ENCODE peak calls at places on chromosomes 2 and 18, in seven cellular contexts. One of them, this sample, is unnamed.

GRCh38 chr2:157107877-157108276 is 149.6 kb upstream of the GALNT5 start:
- DNase-seq in neural progenitor cell: no peak
- DNase-seq in PC-9: peak; percentile 10
- DNase-seq in GM23248: no peak
- DNase-seq in PC-3: peak; percentile 43
- DNase-seq in GM23338: no peak
- DNase-seq in SK-N-SH: no peak
- DNase-seq in this sample: no peak

GRCh38 chr18:4250141-4250540 is 205.0 kb downstream of the DLGAP1 start:
- DNase-seq in neural progenitor cell: no peak
- DNase-seq in PC-9: no peak
- DNase-seq in GM23248: no peak
- DNase-seq in PC-3: no peak
- DNase-seq in GM23338: no peak
- DNase-seq in SK-N-SH: no peak
- DNase-seq in this sample: no peak

GRCh38 chr2:175436076-175436475 is 254.6 kb upstream of the ATP5MC3 start:
- DNase-seq in neural progenitor cell: no peak
- DNase-seq in PC-9: no peak
- DNase-seq in GM23248: no peak
- DNase-seq in PC-3: no peak
- DNase-seq in GM23338: no peak
- DNase-seq in SK-N-SH: no peak
- DNase-seq in this sample: no peak

GRCh38 chr2:45184606-45185005 is 175.4 kb upstream of the SIX2 start:
- DNase-seq in neural progenitor cell: no peak
- DNase-seq in PC-9: peak; percentile 76
- DNase-seq in GM23248: peak; percentile 73
- DNase-seq in PC-3: peak; percentile 95
- DNase-seq in GM23338: no peak
- DNase-seq in SK-N-SH: no peak
- DNase-seq in this sample: no peak

GRCh38 chr2:27118525-27119329 is at the start of gene CGREF1:
- DNase-seq in neural progenitor cell: peak; percentile 62
- DNase-seq in PC-9: no peak
- DNase-seq in GM23248: peak; percentile 58
- DNase-seq in PC-3: peak; percentile 20
- DNase-seq in GM23338: peak; percentile 64
- DNase-seq in SK-N-SH: peak; percentile 95
- DNase-seq in this sample: no peak

GRCh38 chr2:7324706-7325105 is 407.5 kb downstream of the RNF144A start:
- DNase-seq in neural progenitor cell: peak; percentile 52
- DNase-seq in PC-9: no peak
- DNase-seq in GM23248: no peak
- DNase-seq in PC-3: no peak
- DNase-seq in GM23338: peak; percentile 43
- DNase-seq in SK-N-SH: no peak
- DNase-seq in this sample: no peak

GRCh38 chr2:110125292-110125691 is 9.7 kb upstream of the MALL start:
- DNase-seq in neural progenitor cell: no peak
- DNase-seq in PC-9: no peak
- DNase-seq in GM23248: peak; percentile 41
- DNase-seq in PC-3: no peak
- DNase-seq in GM23338: no peak
- DNase-seq in SK-N-SH: no peak
- DNase-seq in this sample: no peak

GRCh38 chr2:118761791-118762190 is 85.7 kb downstream of the EN1 start:
- DNase-seq in neural progenitor cell: no peak
- DNase-seq in PC-9: no peak
- DNase-seq in GM23248: no peak
- DNase-seq in PC-3: no peak
- DNase-seq in GM23338: no peak
- DNase-seq in SK-N-SH: no peak
- DNase-seq in this sample: no peak

GRCh38 chr18:68532328-68532885 is 182.5 kb downstream of the TMX3 start:
- DNase-seq in neural progenitor cell: peak; percentile 32
- DNase-seq in PC-9: no peak
- DNase-seq in GM23248: no peak
- DNase-seq in PC-3: no peak
- DNase-seq in GM23338: no peak
- DNase-seq in SK-N-SH: no peak
- DNase-seq in this sample: no peak

GRCh38 chr2:9844581-9844980 is 1.3 kb downstream of the TAF1B start:
- DNase-seq in neural progenitor cell: no peak
- DNase-seq in PC-9: no peak
- DNase-seq in GM23248: peak; percentile 53
- DNase-seq in PC-3: peak; percentile 57
- DNase-seq in GM23338: no peak
- DNase-seq in SK-N-SH: no peak
- DNase-seq in this sample: peak; percentile 59

GRCh38 chr2:109647636-109648035 is 33.5 kb downstream of the SOWAHC start:
- DNase-seq in neural progenitor cell: no peak
- DNase-seq in PC-9: no peak
- DNase-seq in GM23248: peak; percentile 96
- DNase-seq in PC-3: no peak
- DNase-seq in GM23338: no peak
- DNase-seq in SK-N-SH: no peak
- DNase-seq in this sample: no peak

GRCh38 chr2:154898269-154898668 is 199.8 kb downstream of the KCNJ3 start:
- DNase-seq in neural progenitor cell: no peak
- DNase-seq in PC-9: no peak
- DNase-seq in GM23248: no peak
- DNase-seq in PC-3: no peak
- DNase-seq in GM23338: no peak
- DNase-seq in SK-N-SH: no peak
- DNase-seq in this sample: no peak

GRCh38 chr2:18214936-18215335 is 336.5 kb downstream of the KCNS3 start:
- DNase-seq in neural progenitor cell: no peak
- DNase-seq in PC-9: no peak
- DNase-seq in GM23248: peak; percentile 34
- DNase-seq in PC-3: peak; percentile 12
- DNase-seq in GM23338: no peak
- DNase-seq in SK-N-SH: no peak
- DNase-seq in this sample: no peak

GRCh38 chr18:44682871-44683221 is 2.2 kb downstream of the SETBP1 start:
- DNase-seq in neural progenitor cell: peak; percentile 62
- DNase-seq in PC-9: peak; percentile 30
- DNase-seq in GM23248: no peak
- DNase-seq in PC-3: peak; percentile 25
- DNase-seq in GM23338: peak; percentile 83
- DNase-seq in SK-N-SH: no peak
- DNase-seq in this sample: no peak

GRCh38 chr18:34492652-34493051 is 217.4 kb upstream of the DTNA start:
- DNase-seq in neural progenitor cell: no peak
- DNase-seq in PC-9: no peak
- DNase-seq in GM23248: peak; percentile 30
- DNase-seq in PC-3: peak; percentile 55
- DNase-seq in GM23338: peak; percentile 60
- DNase-seq in SK-N-SH: peak; percentile 12
- DNase-seq in this sample: no peak

GRCh38 chr2:61434314-61434713 is 36.6 kb downstream of the USP34 start:
- DNase-seq in neural progenitor cell: no peak
- DNase-seq in PC-9: no peak
- DNase-seq in GM23248: no peak
- DNase-seq in PC-3: no peak
- DNase-seq in GM23338: no peak
- DNase-seq in SK-N-SH: no peak
- DNase-seq in this sample: no peak

GRCh38 chr2:61437170-61437569 is 33.7 kb downstream of the USP34 start:
- DNase-seq in neural progenitor cell: no peak
- DNase-seq in PC-9: no peak
- DNase-seq in GM23248: no peak
- DNase-seq in PC-3: no peak
- DNase-seq in GM23338: no peak
- DNase-seq in SK-N-SH: no peak
- DNase-seq in this sample: no peak

GRCh38 chr2:61436092-61436491 is 34.8 kb downstream of the USP34 start:
- DNase-seq in neural progenitor cell: no peak
- DNase-seq in PC-9: no peak
- DNase-seq in GM23248: peak; percentile 15
- DNase-seq in PC-3: no peak
- DNase-seq in GM23338: no peak
- DNase-seq in SK-N-SH: no peak
- DNase-seq in this sample: no peak

GRCh38 chr2:61433606-61434005 is 37.3 kb downstream of the USP34 start:
- DNase-seq in neural progenitor cell: no peak
- DNase-seq in PC-9: no peak
- DNase-seq in GM23248: no peak
- DNase-seq in PC-3: no peak
- DNase-seq in GM23338: peak; percentile 44
- DNase-seq in SK-N-SH: no peak
- DNase-seq in this sample: no peak

DNA sequence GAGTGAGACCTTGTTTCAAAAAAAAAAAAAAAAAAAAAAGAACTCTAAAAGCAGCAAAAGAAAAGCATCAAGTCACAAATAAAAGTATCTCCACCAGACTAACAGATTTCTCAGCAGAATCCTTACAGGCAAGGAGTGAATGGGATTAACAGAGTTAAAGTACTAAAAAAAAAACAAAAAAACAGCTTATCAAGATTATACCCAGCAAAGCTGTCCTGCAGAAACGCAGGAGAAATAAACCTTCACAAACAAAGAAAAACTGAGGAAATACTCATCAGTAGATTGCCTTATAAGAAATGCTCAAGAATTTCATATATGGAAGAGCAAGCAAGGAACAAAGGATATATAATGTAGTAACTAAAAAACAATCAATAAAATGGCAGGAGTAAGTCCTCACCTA is 35.6 kb downstream of the USP34 start:
- DNase-seq in neural progenitor cell: no peak
- DNase-seq in PC-9: no peak
- DNase-seq in GM23248: no peak
- DNase-seq in PC-3: no peak
- DNase-seq in GM23338: no peak
- DNase-seq in SK-N-SH: no peak
- DNase-seq in this sample: no peak
- H3F3A ChIP-seq in neural progenitor cell: peaks cover 9% of the 10 kb centered on the region
- H3F3A ChIP-seq in PC-9: peaks cover 17% of the 10 kb centered on the region
- H3F3A ChIP-seq in GM23248: peaks cover 7% of the 10 kb centered on the region
- H3F3A ChIP-seq in PC-3: no peaks in the 10 kb centered on the region
- H3F3A ChIP-seq in GM23338: no peaks in the 10 kb centered on the region
- H3F3A ChIP-seq in SK-N-SH: peaks cover 21% of the 10 kb centered on the region
- H3F3A ChIP-seq in this sample: no peaks in the 10 kb centered on the region

GRCh38 chr2:240353944-240354343 is 81.5 kb upstream of the GPC1 start:
- DNase-seq in neural progenitor cell: no peak
- DNase-seq in PC-9: no peak
- DNase-seq in GM23248: no peak
- DNase-seq in PC-3: no peak
- DNase-seq in GM23338: no peak
- DNase-seq in SK-N-SH: peak; percentile 26
- DNase-seq in this sample: no peak

GRCh38 chr2:240351826-240352426 is 83.5 kb upstream of the GPC1 start:
- DNase-seq in neural progenitor cell: no peak
- DNase-seq in PC-9: no peak
- DNase-seq in GM23248: no peak
- DNase-seq in PC-3: no peak
- DNase-seq in GM23338: no peak
- DNase-seq in SK-N-SH: peak; percentile 86
- DNase-seq in this sample: no peak

GRCh38 chr2:240351088-240351741 is 84.2 kb upstream of the GPC1 start:
- DNase-seq in neural progenitor cell: no peak
- DNase-seq in PC-9: no peak
- DNase-seq in GM23248: peak; percentile 34
- DNase-seq in PC-3: no peak
- DNase-seq in GM23338: no peak
- DNase-seq in SK-N-SH: peak; percentile 83
- DNase-seq in this sample: no peak

GRCh38 chr2:240355001-240355891 is 80.2 kb upstream of the GPC1 start:
- DNase-seq in neural progenitor cell: no peak
- DNase-seq in PC-9: no peak
- DNase-seq in GM23248: peak; percentile 41
- DNase-seq in PC-3: peak; percentile 22
- DNase-seq in GM23338: no peak
- DNase-seq in SK-N-SH: peak; percentile 17
- DNase-seq in this sample: no peak

GRCh38 chr2:240353086-240353798 is 82.2 kb upstream of the GPC1 start:
- DNase-seq in neural progenitor cell: no peak
- DNase-seq in PC-9: no peak
- DNase-seq in GM23248: no peak
- DNase-seq in PC-3: no peak
- DNase-seq in GM23338: no peak
- DNase-seq in SK-N-SH: peak; percentile 76
- DNase-seq in this sample: no peak
- H3F3A ChIP-seq in neural progenitor cell: no peaks in the 10 kb centered on the region
- H3F3A ChIP-seq in PC-9: no peaks in the 10 kb centered on the region
- H3F3A ChIP-seq in GM23248: no peaks in the 10 kb centered on the region
- H3F3A ChIP-seq in PC-3: no peaks in the 10 kb centered on the region
- H3F3A ChIP-seq in GM23338: no peaks in the 10 kb centered on the region
- H3F3A ChIP-seq in SK-N-SH: no peaks in the 10 kb centered on the region
- H3F3A ChIP-seq in this sample: no peaks in the 10 kb centered on the region

DNA sequence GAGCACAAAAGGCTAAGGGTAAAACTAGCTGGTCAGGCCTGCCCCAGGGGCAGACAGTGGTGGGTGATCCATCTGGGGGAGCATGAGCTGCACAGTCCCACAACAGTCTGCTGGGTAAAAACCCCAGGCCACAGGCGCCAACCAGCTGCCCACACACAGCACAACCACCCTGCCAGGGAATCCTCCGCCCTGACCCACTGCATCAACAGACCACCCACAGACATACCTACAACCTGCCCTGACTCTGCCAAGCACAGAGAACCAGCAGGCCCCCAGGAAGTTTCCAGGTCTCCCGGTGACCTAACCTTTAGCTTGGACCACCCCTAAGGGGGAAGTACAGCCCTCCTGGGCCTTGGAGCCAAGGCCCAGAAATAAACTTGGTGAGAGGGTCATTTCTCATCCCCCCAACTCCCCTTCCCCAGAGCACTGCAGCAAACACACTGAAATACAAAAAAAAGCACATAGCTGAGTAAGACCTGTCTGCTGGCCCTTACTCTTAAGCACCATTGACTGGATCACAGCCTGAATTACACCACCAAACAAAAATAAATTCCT is 118.3 kb upstream of the CAB39 start:
- DNase-seq in neural progenitor cell: no peak
- DNase-seq in PC-9: no peak
- DNase-seq in GM23248: no peak
- DNase-seq in PC-3: no peak
- DNase-seq in GM23338: no peak
- DNase-seq in SK-N-SH: no peak
- DNase-seq in this sample: no peak
- H3F3A ChIP-seq in neural progenitor cell: no peaks in the 10 kb centered on the region
- H3F3A ChIP-seq in PC-9: no peaks in the 10 kb centered on the region
- H3F3A ChIP-seq in GM23248: no peaks in the 10 kb centered on the region
- H3F3A ChIP-seq in PC-3: no peaks in the 10 kb centered on the region
- H3F3A ChIP-seq in GM23338: no peaks in the 10 kb centered on the region
- H3F3A ChIP-seq in SK-N-SH: no peaks in the 10 kb centered on the region
- H3F3A ChIP-seq in this sample: no peaks in the 10 kb centered on the region

GRCh38 chr2:177221534-177221933 is 8.9 kb downstream of the HNRNPA3 start:
- DNase-seq in neural progenitor cell: no peak
- DNase-seq in PC-9: no peak
- DNase-seq in GM23248: no peak
- DNase-seq in PC-3: no peak
- DNase-seq in GM23338: no peak
- DNase-seq in SK-N-SH: no peak
- DNase-seq in this sample: no peak

GRCh38 chr2:177225965-177226360 is 13.4 kb downstream of the HNRNPA3 start:
- DNase-seq in neural progenitor cell: no peak
- DNase-seq in PC-9: no peak
- DNase-seq in GM23248: no peak
- DNase-seq in PC-3: no peak
- DNase-seq in GM23338: no peak
- DNase-seq in SK-N-SH: no peak
- DNase-seq in this sample: no peak

GRCh38 chr2:177217247-177217843 is 4.8 kb downstream of the HNRNPA3 start:
- DNase-seq in neural progenitor cell: no peak
- DNase-seq in PC-9: no peak
- DNase-seq in GM23248: no peak
- DNase-seq in PC-3: no peak
- DNase-seq in GM23338: no peak
- DNase-seq in SK-N-SH: no peak
- DNase-seq in this sample: no peak

GRCh38 chr2:177221970-177222369 is 9.4 kb downstream of the HNRNPA3 start:
- DNase-seq in neural progenitor cell: no peak
- DNase-seq in PC-9: no peak
- DNase-seq in GM23248: no peak
- DNase-seq in PC-3: no peak
- DNase-seq in GM23338: no peak
- DNase-seq in SK-N-SH: no peak
- DNase-seq in this sample: no peak
- H3F3A ChIP-seq in neural progenitor cell: peaks cover 84% of the 10 kb centered on the region
- H3F3A ChIP-seq in PC-9: peaks cover 100% of the 10 kb centered on the region
- H3F3A ChIP-seq in GM23248: peaks cover 95% of the 10 kb centered on the region
- H3F3A ChIP-seq in PC-3: peaks cover 10% of the 10 kb centered on the region
- H3F3A ChIP-seq in GM23338: peaks cover 7% of the 10 kb centered on the region
- H3F3A ChIP-seq in SK-N-SH: peaks cover 83% of the 10 kb centered on the region
- H3F3A ChIP-seq in this sample: peaks cover 59% of the 10 kb centered on the region

This sample was measured in MM.1S.